ENCODE peak calls at places on chromosomes 13 and 19, in nine cellular contexts. M, P, F, X, Q, J, A, U and D are unnamed samples.

GRCh38 chr19:5824791-5825577 is 14.5 kb downstream of the FUT6 start:
- DNase-seq in M (no peak), P (no peak), F (no peak), X (no peak), Q (no peak), J (no peak), A (no peak), U (no peak), D (no peak)

GRCh38 chr13:71309905-71310304 is 557.1 kb downstream of the DACH1 start:
- DNase-seq in M (no peak), P (no peak), F (no peak), X (no peak), Q (no peak), J (no peak), A (no peak), U (no peak), D (no peak)

GRCh38 chr13:33691980-33692379 is 126.0 kb upstream of the RFC3 start:
- DNase-seq in M (no peak), P (no peak), F (no peak), X (no peak), Q (no peak), J (no peak), A (no peak), U (no peak), D (no peak)

GRCh38 chr13:34164585-34164984 is 346.6 kb downstream of the RFC3 start:
- DNase-seq in M (peak), P (no peak), F (no peak), X (no peak), Q (no peak), J (no peak), A (no peak), U (no peak), D (no peak)

GRCh38 chr19:19459707-19460251 is 54.3 kb downstream of the GATAD2A start:
- DNase-seq in M (no peak), P (no peak), F (no peak), X (peak), Q (peak), J (peak), A (no peak), U (no peak), D (peak)

GRCh38 chr19:54390942-54391577 is 24.2 kb upstream of the TTYH1 start:
- DNase-seq in M (peak), P (no peak), F (peak), X (no peak), Q (peak), J (peak), A (no peak), U (peak), D (peak)

GRCh38 chr13:39297664-39298171 is 259.5 kb downstream of the NHLRC3 start:
- DNase-seq in M (no peak), P (no peak), F (no peak), X (no peak), Q (peak), J (no peak), A (no peak), U (no peak), D (peak)

GRCh38 chr19:46967578-46968018 is 52.0 kb upstream of the NPAS1 start:
- DNase-seq in M (no peak), P (no peak), F (no peak), X (peak), Q (peak), J (no peak), A (no peak), U (peak), D (no peak)

GRCh38 chr19:34662919-34663318 is 14.0 kb downstream of the SCGB2B2 start:
- DNase-seq in M (peak), P (no peak), F (peak), X (no peak), Q (no peak), J (no peak), A (no peak), U (no peak), D (peak)

GRCh38 chr19:35070471-35070870 is 28.9 kb downstream of the HPN start:
- DNase-seq in M (no peak), P (no peak), F (no peak), X (no peak), Q (no peak), J (no peak), A (no peak), U (no peak), D (no peak)

GRCh38 chr13:78601886-78602560 is 1.3 kb downstream of the POU4F1 start:
- DNase-seq in M (no peak), P (no peak), F (no peak), X (no peak), Q (no peak), J (no peak), A (no peak), U (no peak), D (no peak)

GRCh38 chr19:7982651-7983099 is 22.8 kb downstream of the ELAVL1 start:
- DNase-seq in M (no peak), P (no peak), F (no peak), X (peak), Q (no peak), J (no peak), A (no peak), U (peak), D (no peak)

GRCh38 chr19:39307233-39307821 is 11.1 kb downstream of the IFNL1 start:
- DNase-seq in M (peak), P (no peak), F (no peak), X (peak), Q (no peak), J (no peak), A (no peak), U (peak), D (no peak)

GRCh38 chr13:110126391-110126961 is 180.5 kb downstream of the COL4A1 start:
- DNase-seq in M (peak), P (peak), F (no peak), X (no peak), Q (peak), J (no peak), A (peak), U (no peak), D (peak)

GRCh38 chr19:51803965-51804364 is 9.0 kb downstream of the FPR3 start:
- DNase-seq in M (no peak), P (no peak), F (no peak), X (no peak), Q (no peak), J (no peak), A (no peak), U (no peak), D (no peak)

GRCh38 chr19:56120371-56121179 is 520 bp downstream of the ZNF787 start:
- DNase-seq in M (peak), P (peak), F (no peak), X (peak), Q (peak), J (peak), A (peak), U (peak), D (peak)

GRCh38 chr19:49921871-49922755 is 6.9 kb upstream of the ATF5 start:
- DNase-seq in M (no peak), P (no peak), F (no peak), X (no peak), Q (peak), J (no peak), A (no peak), U (no peak), D (peak)

GRCh38 chr19:29535432-29535831 is 9.6 kb downstream of the VSTM2B start:
- DNase-seq in M (peak), P (no peak), F (no peak), X (no peak), Q (no peak), J (no peak), A (no peak), U (peak), D (no peak)

GRCh38 chr19:33399745-33400681 is 26.5 kb downstream of the CEBPG start:
- DNase-seq in M (no peak), P (no peak), F (no peak), X (peak), Q (no peak), J (no peak), A (no peak), U (no peak), D (no peak)

GRCh38 chr13:20506676-20507075 is 19.0 kb downstream of the CRYL1 start:
- DNase-seq in M (no peak), P (no peak), F (no peak), X (no peak), Q (no peak), J (no peak), A (no peak), U (no peak), D (no peak)

GRCh38 chr13:112448621-112449544 is 72.7 kb downstream of the SPACA7 start:
- DNase-seq in M (no peak), P (no peak), F (no peak), X (no peak), Q (no peak), J (no peak), A (no peak), U (no peak), D (no peak)

GRCh38 chr19:50349277-50350057 is 16.0 kb downstream of the NAPSA start:
- DNase-seq in M (no peak), P (no peak), F (no peak), X (peak), Q (no peak), J (no peak), A (no peak), U (no peak), D (no peak)

GRCh38 chr19:46019270-46019669 is 3.6 kb downstream of the PGLYRP1 start:
- DNase-seq in M (no peak), P (no peak), F (no peak), X (no peak), Q (no peak), J (no peak), A (no peak), U (no peak), D (no peak)

GRCh38 chr19:4007836-4008539 is 452 bp downstream of the PIAS4 start:
- DNase-seq in M (peak), P (no peak), F (no peak), X (no peak), Q (no peak), J (no peak), A (no peak), U (peak), D (no peak)

GRCh38 chr13:52837850-52838249 is 10.6 kb downstream of the PCDH8 start:
- DNase-seq in M (no peak), P (no peak), F (no peak), X (no peak), Q (no peak), J (no peak), A (no peak), U (no peak), D (no peak)

GRCh38 chr13:45511310-45512147 is 46.8 kb downstream of the COG3 start:
- DNase-seq in M (peak), P (no peak), F (peak), X (no peak), Q (peak), J (no peak), A (no peak), U (peak), D (peak)

GRCh38 chr19:45592366-45592765 is 7.8 kb upstream of the OPA3 start:
- DNase-seq in M (no peak), P (no peak), F (no peak), X (no peak), Q (no peak), J (no peak), A (no peak), U (no peak), D (no peak)

GRCh38 chr13:98848736-98849135 is 96.3 kb upstream of the SLC15A1 start:
- DNase-seq in M (no peak), P (no peak), F (no peak), X (no peak), Q (peak), J (no peak), A (no peak), U (no peak), D (no peak)

GRCh38 chr19:17949956-17950309 is 17.0 kb upstream of the KCNN1 start:
- DNase-seq in M (no peak), P (no peak), F (no peak), X (no peak), Q (no peak), J (no peak), A (no peak), U (no peak), D (no peak)

GRCh38 chr19:31548941-31549340 is 199.7 kb upstream of the TSHZ3 start:
- DNase-seq in M (peak), P (no peak), F (peak), X (no peak), Q (peak), J (no peak), A (no peak), U (peak), D (peak)